ENCODE peak calls at places on chromosomes 12 and 14, in six cellular contexts. One of them, this sample, is unnamed.

GRCh38 chr12:3213171-3213570 is 136.0 kb downstream of the TSPAN9 start:
- DNase-seq in HuH-7.5: no peak
- DNase-seq in T-helper 1 cell: no peak
- DNase-seq in osteoblast: no peak
- DNase-seq in KG1: no peak
- DNase-seq in activated CD8-positive, alpha-beta memory T cell treated with anti-CD3 and anti-CD28 coated beads for 1 hour: no peak
- DNase-seq in this sample: no peak

GRCh38 chr12:49557917-49558215 is 10.1 kb downstream of the MCRS1 start:
- DNase-seq in T-helper 1 cell: no peak
- DNase-seq in osteoblast: peak
- DNase-seq in KG1: no peak
- DNase-seq in activated CD8-positive, alpha-beta memory T cell treated with anti-CD3 and anti-CD28 coated beads for 1 hour: no peak
- DNase-seq in HuH-7.5: no peak
- DNase-seq in this sample: no peak

GRCh38 chr12:3363608-3364007 is 127.4 kb upstream of the PRMT8 start:
- DNase-seq in activated CD8-positive, alpha-beta memory T cell treated with anti-CD3 and anti-CD28 coated beads for 1 hour: no peak
- DNase-seq in KG1: no peak
- DNase-seq in T-helper 1 cell: no peak
- DNase-seq in osteoblast: no peak
- DNase-seq in HuH-7.5: no peak
- DNase-seq in this sample: no peak

GRCh38 chr12:89782807-89783206 is 74.2 kb upstream of the ATP2B1 start:
- DNase-seq in activated CD8-positive, alpha-beta memory T cell treated with anti-CD3 and anti-CD28 coated beads for 1 hour: no peak
- DNase-seq in T-helper 1 cell: no peak
- DNase-seq in osteoblast: no peak
- DNase-seq in HuH-7.5: no peak
- DNase-seq in KG1: no peak
- DNase-seq in this sample: no peak

GRCh38 chr12:111444314-111444705 is 38.6 kb downstream of the SH2B3 start:
- DNase-seq in KG1: no peak
- DNase-seq in activated CD8-positive, alpha-beta memory T cell treated with anti-CD3 and anti-CD28 coated beads for 1 hour: no peak
- DNase-seq in HuH-7.5: no peak
- DNase-seq in T-helper 1 cell: peak
- DNase-seq in osteoblast: peak
- DNase-seq in this sample: no peak

GRCh38 chr12:120979220-120979861 is 998 bp downstream of the HNF1A start:
- DNase-seq in HuH-7.5: no peak
- DNase-seq in activated CD8-positive, alpha-beta memory T cell treated with anti-CD3 and anti-CD28 coated beads for 1 hour: no peak
- DNase-seq in T-helper 1 cell: no peak
- DNase-seq in KG1: no peak
- DNase-seq in osteoblast: no peak
- DNase-seq in this sample: no peak

GRCh38 chr12:40248585-40249297 is 23.9 kb downstream of the LRRK2 start:
- DNase-seq in HuH-7.5: no peak
- DNase-seq in osteoblast: no peak
- DNase-seq in activated CD8-positive, alpha-beta memory T cell treated with anti-CD3 and anti-CD28 coated beads for 1 hour: no peak
- DNase-seq in KG1: no peak
- DNase-seq in T-helper 1 cell: no peak
- DNase-seq in this sample: no peak

GRCh38 chr12:109518820-109519665 is 41.6 kb downstream of the UBE3B start:
- DNase-seq in T-helper 1 cell: peak
- DNase-seq in osteoblast: peak
- DNase-seq in activated CD8-positive, alpha-beta memory T cell treated with anti-CD3 and anti-CD28 coated beads for 1 hour: peak
- DNase-seq in KG1: peak
- DNase-seq in HuH-7.5: peak
- DNase-seq in this sample: peak

GRCh38 chr14:93962701-93963601 is 13.4 kb downstream of the ASB2 start:
- DNase-seq in HuH-7.5: no peak
- DNase-seq in T-helper 1 cell: peak
- DNase-seq in osteoblast: peak
- DNase-seq in KG1: peak
- DNase-seq in activated CD8-positive, alpha-beta memory T cell treated with anti-CD3 and anti-CD28 coated beads for 1 hour: no peak
- DNase-seq in this sample: no peak

GRCh38 chr14:50397461-50398196 is 948 bp upstream of the CDKL1 start:
- DNase-seq in osteoblast: no peak
- DNase-seq in activated CD8-positive, alpha-beta memory T cell treated with anti-CD3 and anti-CD28 coated beads for 1 hour: no peak
- DNase-seq in T-helper 1 cell: no peak
- DNase-seq in HuH-7.5: peak
- DNase-seq in KG1: no peak
- DNase-seq in this sample: no peak

GRCh38 chr12:82857276-82857675 is 170.6 kb downstream of the TMTC2 start:
- DNase-seq in HuH-7.5: no peak
- DNase-seq in activated CD8-positive, alpha-beta memory T cell treated with anti-CD3 and anti-CD28 coated beads for 1 hour: no peak
- DNase-seq in osteoblast: no peak
- DNase-seq in KG1: no peak
- DNase-seq in T-helper 1 cell: no peak
- DNase-seq in this sample: no peak

This sample was measured in NCI-H774.